ENCODE peak calls at places on chromosomes 6 and 20, in four cellular contexts. One of them, this sample, is unnamed.

GRCh38 chr6:80537321-80537972 is 431.0 kb downstream of the BCKDHB start:
- DNase-seq in cardiac muscle cell: no peak
- DNase-seq in mucosa of descending colon: no peak
- DNase-seq in PC-3: no peak
- DNase-seq in this sample: no peak

GRCh38 chr6:39314273-39314790 is at the start of gene KCNK17:
- DNase-seq in PC-3: no peak
- DNase-seq in mucosa of descending colon: no peak
- DNase-seq in cardiac muscle cell: no peak
- DNase-seq in this sample: no peak

GRCh38 chr20:50992733-50993457 is 30.0 kb downstream of the KCNG1 start:
- DNase-seq in cardiac muscle cell: peak
- DNase-seq in mucosa of descending colon: no peak
- DNase-seq in PC-3: peak
- DNase-seq in this sample: peak

GRCh38 chr6:33993091-33993490 is 152.8 kb downstream of the GRM4 start:
- DNase-seq in mucosa of descending colon: no peak
- DNase-seq in PC-3: no peak
- DNase-seq in cardiac muscle cell: no peak
- DNase-seq in this sample: no peak

GRCh38 chr6:6560909-6561308 is 27.6 kb upstream of the LY86 start:
- DNase-seq in PC-3: peak
- DNase-seq in mucosa of descending colon: no peak
- DNase-seq in cardiac muscle cell: no peak
- DNase-seq in this sample: no peak

GRCh38 chr6:351867-352289 is 39.7 kb upstream of the IRF4 start:
- DNase-seq in PC-3: no peak
- DNase-seq in cardiac muscle cell: no peak
- DNase-seq in mucosa of descending colon: no peak
- DNase-seq in this sample: no peak

GRCh38 chr6:81814365-81815109 is 62.1 kb upstream of the TENT5A start:
- DNase-seq in mucosa of descending colon: no peak
- DNase-seq in cardiac muscle cell: peak
- DNase-seq in PC-3: peak
- DNase-seq in this sample: peak

GRCh38 chr6:14499804-14500203 is 382.2 kb downstream of the CD83 start:
- DNase-seq in cardiac muscle cell: peak
- DNase-seq in PC-3: peak
- DNase-seq in mucosa of descending colon: no peak
- DNase-seq in this sample: peak

GRCh38 chr6:104182811-104183210 is 676.9 kb downstream of the HACE1 start:
- DNase-seq in cardiac muscle cell: peak
- DNase-seq in PC-3: peak
- DNase-seq in mucosa of descending colon: no peak
- DNase-seq in this sample: peak

GRCh38 chr6:43427406-43428111 is at the start of gene ABCC10:
- DNase-seq in cardiac muscle cell: peak
- DNase-seq in mucosa of descending colon: peak
- DNase-seq in PC-3: peak
- DNase-seq in this sample: peak

GRCh38 chr6:159665868-159666635 is 27.0 kb downstream of the SOD2 start:
- DNase-seq in PC-3: no peak
- DNase-seq in cardiac muscle cell: no peak
- DNase-seq in mucosa of descending colon: no peak
- DNase-seq in this sample: no peak

GRCh38 chr20:1369970-1370369 is 22.9 kb downstream of the FKBP1A start:
- DNase-seq in cardiac muscle cell: no peak
- DNase-seq in mucosa of descending colon: no peak
- DNase-seq in PC-3: no peak
- DNase-seq in this sample: no peak

GRCh38 chr20:45053441-45054351 is 47.2 kb downstream of the KCNS1 start:
- DNase-seq in PC-3: no peak
- DNase-seq in cardiac muscle cell: peak
- DNase-seq in mucosa of descending colon: no peak
- DNase-seq in this sample: no peak

GRCh38 chr20:45049438-45049837 is 51.5 kb downstream of the KCNS1 start:
- DNase-seq in PC-3: no peak
- DNase-seq in mucosa of descending colon: no peak
- DNase-seq in cardiac muscle cell: no peak
- DNase-seq in this sample: no peak

GRCh38 chr20:45049904-45050471 is 50.9 kb downstream of the KCNS1 start:
- DNase-seq in cardiac muscle cell: no peak
- DNase-seq in mucosa of descending colon: no peak
- DNase-seq in PC-3: no peak
- DNase-seq in this sample: no peak

GRCh38 chr20:45052698-45053440 is 48.1 kb downstream of the KCNS1 start:
- DNase-seq in cardiac muscle cell: peak
- DNase-seq in mucosa of descending colon: no peak
- DNase-seq in PC-3: no peak
- DNase-seq in this sample: peak

DNA sequence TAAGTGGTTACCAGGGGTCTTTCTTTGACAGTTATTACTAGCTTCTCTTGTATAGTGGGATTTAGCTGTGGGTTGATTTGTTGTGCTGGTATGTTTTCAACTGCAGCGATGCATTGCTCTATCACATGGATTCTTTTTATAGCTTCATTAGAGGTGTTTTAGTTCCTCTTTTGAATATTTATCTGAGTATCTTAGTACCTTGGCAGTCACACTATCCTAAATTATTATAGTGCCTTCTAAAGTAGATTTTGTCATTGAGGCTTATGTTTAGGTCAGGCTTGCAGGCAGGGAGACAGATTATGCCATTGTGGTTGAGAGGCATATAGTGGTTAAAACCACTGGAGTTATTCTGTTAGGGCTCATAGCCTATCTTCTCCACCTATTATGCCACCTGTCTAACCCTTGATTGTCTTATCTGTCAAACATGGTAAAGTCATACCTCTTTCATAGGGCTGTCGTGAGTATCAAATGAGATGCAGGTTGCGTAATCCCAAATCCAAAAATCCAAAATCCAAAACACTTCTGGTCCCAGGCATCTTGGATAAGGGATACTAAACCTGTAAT is 49.3 kb downstream of the KCNS1 start:
- DNase-seq in PC-3: no peak
- DNase-seq in cardiac muscle cell: no peak
- DNase-seq in mucosa of descending colon: no peak
- DNase-seq in this sample: no peak
- H3K4me3 ChIP-seq in PC-3: no peak
- H3K4me3 ChIP-seq in cardiac muscle cell: no peak
- H3K4me3 ChIP-seq in mucosa of descending colon: no peak
- H3K4me3 ChIP-seq in this sample: no peak

GRCh38 chr6:146040360-146040759 is 11.5 kb downstream of the GRM1 start:
- DNase-seq in cardiac muscle cell: no peak
- DNase-seq in mucosa of descending colon: no peak
- DNase-seq in PC-3: no peak
- DNase-seq in this sample: no peak

DNA sequence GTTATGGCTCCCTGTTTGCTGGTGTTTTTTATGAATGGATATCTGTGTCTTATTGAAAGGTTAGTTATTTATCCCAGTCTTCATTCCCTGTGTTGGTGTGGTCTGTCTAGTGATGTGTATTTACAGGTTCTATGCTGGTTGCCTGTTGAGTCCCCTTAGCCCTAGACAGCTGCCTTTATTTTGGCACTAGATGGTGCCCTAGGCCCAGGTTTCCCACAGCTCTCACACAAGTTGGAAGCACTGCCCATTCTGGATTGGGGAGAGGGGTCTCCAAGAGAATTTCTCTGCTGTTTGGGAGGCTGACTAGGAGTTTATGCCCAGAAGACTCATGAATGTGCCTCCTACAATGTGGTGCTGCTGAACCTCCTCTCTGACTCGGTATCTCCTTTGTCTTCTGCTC is 12.4 kb downstream of the GRM1 start:
- DNase-seq in cardiac muscle cell: peak
- DNase-seq in mucosa of descending colon: no peak
- DNase-seq in PC-3: peak
- DNase-seq in this sample: peak
- TF ChIP-seq CTCF in cardiac muscle cell: peak
- TF ChIP-seq CTCF in mucosa of descending colon: no peak
- TF ChIP-seq CTCF in PC-3: peak
- TF ChIP-seq CTCF in this sample: peak

GRCh38 chr6:83071707-83072106 is 4.2 kb downstream of the DOP1A start:
- DNase-seq in cardiac muscle cell: no peak
- DNase-seq in PC-3: no peak
- DNase-seq in mucosa of descending colon: no peak
- DNase-seq in this sample: no peak

GRCh38 chr6:83068628-83069027 is 1.2 kb downstream of the DOP1A start:
- DNase-seq in cardiac muscle cell: no peak
- DNase-seq in PC-3: no peak
- DNase-seq in mucosa of descending colon: no peak
- DNase-seq in this sample: no peak

GRCh38 chr6:83073620-83074019 is 6.1 kb downstream of the DOP1A start:
- DNase-seq in PC-3: no peak
- DNase-seq in cardiac muscle cell: no peak
- DNase-seq in mucosa of descending colon: no peak
- DNase-seq in this sample: no peak

GRCh38 chr6:83069633-83070032 is 2.2 kb downstream of the DOP1A start:
- DNase-seq in PC-3: no peak
- DNase-seq in cardiac muscle cell: no peak
- DNase-seq in mucosa of descending colon: no peak
- DNase-seq in this sample: no peak

GRCh38 chr6:83071023-83071422 is 3.6 kb downstream of the DOP1A start:
- DNase-seq in cardiac muscle cell: peak
- DNase-seq in PC-3: no peak
- DNase-seq in mucosa of descending colon: no peak
- DNase-seq in this sample: peak
- H3K4me3 ChIP-seq in cardiac muscle cell: no peak
- H3K4me3 ChIP-seq in PC-3: no peak
- H3K4me3 ChIP-seq in mucosa of descending colon: no peak
- H3K4me3 ChIP-seq in this sample: no peak

DNA sequence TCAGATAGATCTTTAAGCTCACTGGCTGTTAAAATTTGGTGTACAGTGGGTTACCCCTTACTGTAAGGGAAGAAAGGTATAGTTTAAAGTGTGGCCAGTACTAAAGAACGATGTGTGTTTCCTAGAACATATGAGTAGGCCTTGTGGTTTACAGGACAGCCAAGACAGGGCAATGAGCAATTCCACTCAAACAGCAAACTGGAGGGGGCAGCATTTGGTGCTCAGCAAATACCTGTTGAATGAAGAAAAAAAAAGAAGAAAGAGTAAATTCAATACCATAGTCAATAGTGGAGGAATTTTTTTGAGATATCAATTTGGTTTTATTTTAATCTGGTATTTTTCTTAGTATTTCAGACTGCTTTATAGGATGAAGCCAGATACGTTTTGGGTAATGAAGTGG is 3.8 kb upstream of the NCOA5 start:
- DNase-seq in cardiac muscle cell: no peak
- DNase-seq in PC-3: peak
- DNase-seq in mucosa of descending colon: no peak
- DNase-seq in this sample: peak
- TF ChIP-seq CTCF in cardiac muscle cell: no peak
- TF ChIP-seq CTCF in PC-3: peak
- TF ChIP-seq CTCF in mucosa of descending colon: no peak
- TF ChIP-seq CTCF in this sample: no peak

GRCh38 chr20:64049060-64049886 is at the start of gene SOX18:
- DNase-seq in PC-3: peak
- DNase-seq in cardiac muscle cell: peak
- DNase-seq in mucosa of descending colon: no peak
- DNase-seq in this sample: peak

GRCh38 chr20:64051033-64051452 is 1.6 kb upstream of the SOX18 start:
- DNase-seq in mucosa of descending colon: no peak
- DNase-seq in cardiac muscle cell: no peak
- DNase-seq in PC-3: no peak
- DNase-seq in this sample: no peak

GRCh38 chr20:64051532-64052325 is 2.3 kb upstream of the SOX18 start:
- DNase-seq in mucosa of descending colon: no peak
- DNase-seq in cardiac muscle cell: no peak
- DNase-seq in PC-3: no peak
- DNase-seq in this sample: no peak

GRCh38 chr20:64049887-64050260 is 435 bp upstream of the SOX18 start:
- DNase-seq in cardiac muscle cell: peak
- DNase-seq in mucosa of descending colon: no peak
- DNase-seq in PC-3: no peak
- DNase-seq in this sample: no peak

GRCh38 chr20:64050261-64051032 is 1.0 kb upstream of the SOX18 start:
- DNase-seq in cardiac muscle cell: no peak
- DNase-seq in PC-3: no peak
- DNase-seq in mucosa of descending colon: no peak
- DNase-seq in this sample: no peak
- H3K4me3 ChIP-seq in cardiac muscle cell: no peak
- H3K4me3 ChIP-seq in PC-3: no peak
- H3K4me3 ChIP-seq in mucosa of descending colon: no peak
- H3K4me3 ChIP-seq in this sample: no peak

GRCh38 chr20:47784599-47785320 is 521 bp downstream of the SULF2 start:
- DNase-seq in cardiac muscle cell: peak
- DNase-seq in PC-3: peak
- DNase-seq in mucosa of descending colon: no peak
- DNase-seq in this sample: peak
- TF ChIP-seq CTCF in cardiac muscle cell: peak
- TF ChIP-seq CTCF in PC-3: peak
- TF ChIP-seq CTCF in mucosa of descending colon: no peak
- TF ChIP-seq CTCF in this sample: no peak